ENCODE peak calls at places on chromosomes 16 and 17, in ten cellular contexts. G is fibroblast of pulmonary artery, X is heart left ventricle, E is thoracic aorta, K is upper lobe of right lung, D is HepG2, L is neuronal stem cell, Z is right lobe of liver, S is H1, M is HL-60. N is an unnamed sample.

GRCh38 chr16:79348521-79349306 is 251.8 kb downstream of the MAF start:
- DNase-seq in G (no peak), X (no peak), E (no peak), K (no peak), D (no peak), L (no peak), Z (no peak), S (no peak), M (no peak), N (no peak)

GRCh38 chr16:75351183-75351582 is 82.1 kb downstream of the CFDP1 start:
- DNase-seq in G (peak; percentile 86), X (no peak), E (no peak), K (no peak), D (no peak), L (no peak), Z (no peak), S (no peak), M (no peak), N (no peak)

GRCh38 chr17:50265690-50266306 is 8.5 kb upstream of the TMEM92 start:
- DNase-seq in G (no peak), X (no peak), E (no peak), K (peak; percentile 55), D (no peak), L (no peak), Z (no peak), S (no peak), M (no peak), N (no peak)

GRCh38 chr16:57634171-57634570 is 5.7 kb downstream of the ADGRG1 start:
- DNase-seq in G (no peak), X (no peak), E (no peak), K (no peak), D (no peak), L (no peak), Z (no peak), S (no peak), M (no peak), N (no peak)

GRCh38 chr17:73494096-73494954 is 149.9 kb downstream of the SDK2 start:
- DNase-seq in G (no peak), X (no peak), E (no peak), K (no peak), D (no peak), L (no peak), Z (no peak), S (no peak), M (no peak), N (no peak)

GRCh38 chr17:73184133-73184993 is 8.5 kb upstream of the COG1 start:
- DNase-seq in G (no peak), X (no peak), E (no peak), K (no peak), D (no peak), L (no peak), Z (no peak), S (no peak), M (peak; percentile 80), N (no peak)

GRCh38 chr17:48322060-48322459 is 108.0 kb downstream of the SKAP1 start:
- DNase-seq in G (peak; percentile 29), X (no peak), E (no peak), K (no peak), D (no peak), L (no peak), Z (no peak), S (no peak), M (no peak), N (no peak)

GRCh38 chr17:28334666-28335200 is 539 bp downstream of the IFT20 start:
- DNase-seq in G (no peak), X (no peak), E (no peak), K (no peak), D (no peak), L (no peak), Z (no peak), S (no peak), M (no peak), N (no peak)

GRCh38 chr17:81794509-81794908 is 9.4 kb upstream of the GCGR start:
- DNase-seq in G (peak; percentile 14), X (no peak), E (no peak), K (peak; percentile 80), D (no peak), L (no peak), Z (peak; percentile 54), S (no peak), M (peak; percentile 50), N (no peak)

GRCh38 chr17:68383443-68384321 is 73.6 kb downstream of the WIPI1 start:
- DNase-seq in G (peak; percentile 93), X (peak; percentile 32), E (no peak), K (peak; percentile 71), D (peak; percentile 99), L (no peak), Z (peak; percentile 65), S (no peak), M (peak; percentile 45), N (no peak)

GRCh38 chr17:65297916-65298315 is 160.7 kb downstream of the RGS9 start:
- DNase-seq in G (no peak), X (no peak), E (no peak), K (no peak), D (no peak), L (no peak), Z (no peak), S (no peak), M (no peak), N (no peak)

GRCh38 chr17:78281249-78281865 is 49.9 kb downstream of the TMEM235 start:
- DNase-seq in G (no peak), X (no peak), E (no peak), K (no peak), D (no peak), L (no peak), Z (no peak), S (no peak), M (no peak), N (no peak)

GRCh38 chr17:82213251-82214011 is 789 bp upstream of the CCDC57 start:
- DNase-seq in G (peak; percentile 82), X (no peak), E (no peak), K (peak; percentile 86), D (peak; percentile 59), L (no peak), Z (peak; percentile 62), S (no peak), M (no peak), N (no peak)

GRCh38 chr16:75389096-75389692 is 44.1 kb downstream of the CFDP1 start:
- DNase-seq in G (no peak), X (no peak), E (no peak), K (no peak), D (no peak), L (no peak), Z (no peak), S (no peak), M (no peak), N (no peak)

GRCh38 chr17:7250655-7251329 is 742 bp downstream of the CTDNEP1 start:
- DNase-seq in G (peak; percentile 25), X (no peak), E (no peak), K (no peak), D (no peak), L (no peak), Z (no peak), S (no peak), M (no peak), N (no peak)

GRCh38 chr16:14074544-14074943 is 3.4 kb downstream of the MRTFB start:
- DNase-seq in G (no peak), X (no peak), E (no peak), K (no peak), D (no peak), L (no peak), Z (no peak), S (no peak), M (no peak), N (no peak)

GRCh38 chr16:14071576-14072271 is 605 bp downstream of the MRTFB start:
- DNase-seq in G (peak; percentile 16), X (no peak), E (no peak), K (no peak), D (peak; percentile 30), L (peak; percentile 9), Z (no peak), S (no peak), M (peak; percentile 2), N (no peak)

GRCh38 chr16:14070555-14070876 is 603 bp upstream of the MRTFB start:
- DNase-seq in G (no peak), X (no peak), E (no peak), K (no peak), D (no peak), L (no peak), Z (no peak), S (no peak), M (no peak), N (no peak)

GRCh38 chr16:14070877-14071575 is at the start of gene MRTFB:
- DNase-seq in G (peak; percentile 56), X (peak; percentile 81), E (peak; percentile 19), K (peak; percentile 92), D (peak; percentile 80), L (peak; percentile 85), Z (peak; percentile 90), S (peak; percentile 74), M (peak; percentile 50), N (peak; percentile 42)

GRCh38 chr16:14072360-14072759 is 1.2 kb downstream of the MRTFB start:
- DNase-seq in G (no peak), X (no peak), E (no peak), K (no peak), D (no peak), L (no peak), Z (no peak), S (no peak), M (no peak), N (no peak)
- H3K4me3 ChIP-seq in G (peak overlapping the region; percentile 82), X (peak overlapping the region; percentile 81), E (peak overlapping the region; percentile 99), K (peak overlapping the region; percentile 80), D (peak overlapping the region; percentile 85), L (peak overlapping the region; percentile 94), Z (peak overlapping the region; percentile 84), S (peak overlapping the region; percentile 95), M (no peak overlapping the region), N (peak overlapping the region; percentile 78)

GRCh38 chr17:36547776-36548175 is 3.1 kb downstream of the GGNBP2 start:
- DNase-seq in G (no peak), X (no peak), E (no peak), K (no peak), D (no peak), L (no peak), Z (no peak), S (no peak), M (no peak), N (no peak)
- H3K4me3 ChIP-seq in G (peak overlapping the region; percentile 73), X (no peak overlapping the region), E (no peak overlapping the region), K (peak overlapping the region; percentile 88), D (peak overlapping the region; percentile 91), L (peak overlapping the region; percentile 21), Z (no peak overlapping the region), S (peak overlapping the region; percentile 90), M (no peak overlapping the region), N (no peak overlapping the region)

GRCh38 chr16:35745191-35745590 is 2285.8 kb downstream of the TP53TG3F start:
- DNase-seq in G (no peak), X (no peak), E (no peak), K (no peak), D (no peak), L (no peak), Z (no peak), S (no peak), M (no peak), N (no peak)
- H3K4me3 ChIP-seq in G (no peak overlapping the region), X (no peak overlapping the region), E (no peak overlapping the region), K (no peak overlapping the region), D (no peak overlapping the region), L (no peak overlapping the region), Z (no peak overlapping the region), S (no peak overlapping the region), M (no peak overlapping the region), N (no peak overlapping the region)

DNA sequence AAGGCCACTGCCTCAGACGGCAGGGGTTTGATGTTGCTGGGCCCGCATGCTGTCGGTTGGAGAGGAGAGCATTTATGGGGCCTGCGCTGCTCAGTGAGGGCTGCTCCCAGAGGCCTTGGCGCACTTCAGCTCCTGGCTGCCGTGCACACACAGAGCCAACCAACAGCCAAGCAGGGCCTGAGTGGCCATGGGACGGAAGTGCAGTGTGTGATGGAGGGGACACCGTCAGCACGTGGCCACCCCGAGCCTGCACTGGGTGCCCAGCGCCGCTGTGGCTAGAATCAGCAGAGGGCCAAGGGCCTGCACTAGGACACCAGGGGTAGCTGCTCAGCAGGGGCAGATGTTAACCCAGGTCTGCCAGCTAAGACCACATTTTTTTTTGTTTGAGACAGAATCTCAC is 21.8 kb downstream of the KLHL36 start:
- DNase-seq in G (no peak), X (no peak), E (no peak), K (no peak), D (no peak), L (no peak), Z (no peak), S (no peak), M (no peak), N (no peak)
- H3K4me3 ChIP-seq in G (no peak overlapping the region), X (no peak overlapping the region), E (no peak overlapping the region), K (no peak overlapping the region), D (no peak overlapping the region), L (no peak overlapping the region), Z (no peak overlapping the region), S (no peak overlapping the region), M (no peak overlapping the region), N (no peak overlapping the region)

N was measured in LNCaP clone FGC.